ENCODE peak calls at places on chromosomes 2 and 18, in eight cellular contexts. G is activated CD8-positive, alpha-beta memory T cell treated with anti-CD3 and anti-CD28 coated beads, Interleukin-2, amount 50 U/mL, for 48 hours; T is activated gamma-delta T cell; H is activated CD4-positive, alpha-beta T cell treated with anti-CD3 and anti-CD28 coated beads, Interleukin-2, amount 50 U/mL, for 24 hours; W is cortex of kidney; P is BJ; S is activated CD4-positive, CD25-positive, alpha-beta regulatory T cell treated with anti-CD3 and anti-CD28 coated beads, Interleukin-2, amount 50 U/mL, for 16 hours; V is stimulated activated CD4-positive, alpha-beta T cell treated with anti-CD3 and anti-CD28 coated beads, Interleukin-12 subunit alpha, Interleukin-12 subunit beta, amount 100 ng/mL, for 48 hours. Q is an unnamed sample.

GRCh38 chr2:41879367-41879871 is 168.4 kb upstream of the PKDCC start:
- DNase-seq in G (no peak), T (no peak), H (no peak), W (no peak), P (no peak), S (no peak), V (no peak), Q (no peak)

GRCh38 chr18:78908462-78908861 is 71.2 kb upstream of the SALL3 start:
- DNase-seq in G (no peak), T (no peak), H (no peak), W (no peak), P (no peak), S (no peak), V (no peak), Q (no peak)

GRCh38 chr18:13427354-13427753 is 208.8 kb downstream of the LDLRAD4 start:
- DNase-seq in G (no peak), T (no peak), H (no peak), W (no peak), P (no peak), S (no peak), V (no peak), Q (no peak)

GRCh38 chr18:21896732-21897336 is 156.2 kb downstream of the MIB1 start:
- DNase-seq in G (no peak), T (no peak), H (no peak), W (no peak), P (no peak), S (no peak), V (no peak), Q (no peak)

GRCh38 chr2:150938586-150938985 is 323.1 kb downstream of the RBM43 start:
- DNase-seq in G (no peak), T (no peak), H (no peak), W (no peak), P (peak), S (no peak), V (no peak), Q (no peak)

GRCh38 chr18:74116628-74117554 is 30.7 kb downstream of the FBXO15 start:
- DNase-seq in G (no peak), T (no peak), H (no peak), W (no peak), P (no peak), S (no peak), V (no peak), Q (peak)

GRCh38 chr2:49028101-49028500 is 126.2 kb downstream of the FSHR start:
- DNase-seq in G (no peak), T (no peak), H (no peak), W (no peak), P (no peak), S (no peak), V (no peak), Q (no peak)

GRCh38 chr2:173205375-173205774 is 129.7 kb downstream of the MAP3K20 start:
- DNase-seq in G (no peak), T (no peak), H (no peak), W (no peak), P (no peak), S (no peak), V (no peak), Q (no peak)

GRCh38 chr18:11591957-11592356 is 17.4 kb upstream of the SLC35G4 start:
- DNase-seq in G (no peak), T (no peak), H (no peak), W (no peak), P (no peak), S (no peak), V (no peak), Q (no peak)

GRCh38 chr2:61255580-61256437 is 93.8 kb downstream of the C2orf74 start:
- DNase-seq in G (no peak), T (no peak), H (no peak), W (no peak), P (peak), S (no peak), V (no peak), Q (no peak)

GRCh38 chr18:50268022-50268747 is 1.9 kb upstream of the CFAP53 start:
- DNase-seq in G (peak), T (peak), H (peak), W (peak), P (no peak), S (peak), V (peak), Q (no peak)

GRCh38 chr2:234395801-234396478 is 100.9 kb downstream of the ARL4C start:
- DNase-seq in G (no peak), T (no peak), H (no peak), W (no peak), P (no peak), S (no peak), V (no peak), Q (no peak)

GRCh38 chr2:15169326-15170038 is 391.7 kb downstream of the NBAS start:
- DNase-seq in G (no peak), T (no peak), H (no peak), W (no peak), P (peak), S (no peak), V (no peak), Q (no peak)

GRCh38 chr2:68282814-68283812 is 30.8 kb upstream of the PPP3R1 start:
- DNase-seq in G (no peak), T (no peak), H (no peak), W (no peak), P (no peak), S (no peak), V (no peak), Q (peak)

GRCh38 chr2:176612736-176613135 is 343.5 kb downstream of the MTX2 start:
- DNase-seq in G (no peak), T (no peak), H (no peak), W (no peak), P (no peak), S (no peak), V (no peak), Q (no peak)

GRCh38 chr18:63905361-63905760 is 2.4 kb upstream of the SERPINB10 start:
- DNase-seq in G (no peak), T (no peak), H (no peak), W (no peak), P (no peak), S (no peak), V (no peak), Q (peak)

GRCh38 chr2:177610813-177611212 is 218.2 kb downstream of the AGPS start:
- DNase-seq in G (no peak), T (no peak), H (no peak), W (no peak), P (no peak), S (no peak), V (no peak), Q (no peak)

GRCh38 chr2:222281495-222281894 is 17.3 kb downstream of the PAX3 start:
- DNase-seq in G (no peak), T (no peak), H (no peak), W (no peak), P (no peak), S (no peak), V (no peak), Q (no peak)

GRCh38 chr18:23690505-23691068 is 1.3 kb downstream of the LAMA3 start:
- DNase-seq in G (no peak), T (no peak), H (no peak), W (no peak), P (no peak), S (no peak), V (no peak), Q (no peak)

GRCh38 chr18:32698148-32698547 is 74.7 kb downstream of the KLHL14 start:
- DNase-seq in G (no peak), T (no peak), H (no peak), W (no peak), P (no peak), S (no peak), V (no peak), Q (no peak)

GRCh38 chr2:68435605-68436004 is 31.5 kb downstream of the FBXO48 start:
- DNase-seq in G (no peak), T (no peak), H (no peak), W (no peak), P (no peak), S (no peak), V (no peak), Q (no peak)

GRCh38 chr2:189661957-189662321 is 680 bp downstream of the ASNSD1 start:
- DNase-seq in G (no peak), T (no peak), H (no peak), W (no peak), P (no peak), S (no peak), V (no peak), Q (no peak)

GRCh38 chr2:7028846-7029245 is 111.6 kb downstream of the RNF144A start:
- DNase-seq in G (no peak), T (no peak), H (no peak), W (no peak), P (no peak), S (no peak), V (no peak), Q (no peak)

GRCh38 chr2:240240781-240241180 is 100.3 kb upstream of the OTOS start:
- DNase-seq in G (no peak), T (no peak), H (no peak), W (no peak), P (no peak), S (no peak), V (no peak), Q (no peak)

GRCh38 chr2:200288670-200289429 is 17.6 kb upstream of the SPATS2L start:
- DNase-seq in G (no peak), T (no peak), H (no peak), W (no peak), P (peak), S (no peak), V (no peak), Q (no peak)

GRCh38 chr18:25533088-25533676 is 181.2 kb upstream of the ZNF521 start:
- DNase-seq in G (no peak), T (no peak), H (no peak), W (no peak), P (no peak), S (no peak), V (no peak), Q (no peak)

GRCh38 chr18:22613058-22613690 is 195.5 kb upstream of the CTAGE1 start:
- DNase-seq in G (no peak), T (no peak), H (no peak), W (no peak), P (no peak), S (no peak), V (no peak), Q (no peak)

GRCh38 chr2:155815851-155816250 is 516.7 kb downstream of the NR4A2 start:
- DNase-seq in G (no peak), T (no peak), H (no peak), W (no peak), P (no peak), S (no peak), V (no peak), Q (peak)

GRCh38 chr2:98036349-98037000 is 40.7 kb upstream of the TMEM131 start:
- DNase-seq in G (no peak), T (no peak), H (no peak), W (no peak), P (no peak), S (no peak), V (no peak), Q (no peak)

Q was measured in HL-60.